ENCODE peak calls at places on chromosome 4, in four cellular contexts. B is sigmoid colon, M is OCI-LY7, G is fibroblast of lung. W is an unnamed sample.

GRCh38 chr4:30912098-30912719 is 192.0 kb downstream of the PCDH7 start:
- DNase-seq in B (no peak), M (no peak), G (peak; percentile 77), W (no peak)

GRCh38 chr4:107183155-107183774 is 147.2 kb upstream of the DKK2 start:
- DNase-seq in B (no peak), M (peak; percentile 50), G (peak; percentile 61), W (no peak)

GRCh38 chr4:4284827-4285618 is 4.9 kb downstream of the LYAR start:
- DNase-seq in B (no peak), M (no peak), G (peak; percentile 21), W (no peak)

GRCh38 chr4:41303372-41304118 is 46.8 kb downstream of the UCHL1 start:
- DNase-seq in B (no peak), M (no peak), G (no peak), W (no peak)

GRCh38 chr4:90030953-90031352 is 96.2 kb upstream of the CCSER1 start:
- DNase-seq in B (no peak), M (no peak), G (no peak), W (no peak)

GRCh38 chr4:1752284-1753041 is 31.1 kb downstream of the TACC3 start:
- DNase-seq in B (no peak), M (no peak), G (no peak), W (no peak)

GRCh38 chr4:41611881-41612871 is 74.2 kb downstream of the LIMCH1 start:
- DNase-seq in B (peak; percentile 79), M (no peak), G (peak; percentile 89), W (peak; percentile 85)

GRCh38 chr4:170271723-170272122 is 182.0 kb upstream of the AADAT start:
- DNase-seq in B (no peak), M (no peak), G (peak; percentile 2), W (no peak)

GRCh38 chr4:39179681-39180080 is 2.6 kb upstream of the WDR19 start:
- DNase-seq in B (no peak), M (no peak), G (no peak), W (no peak)

GRCh38 chr4:140151700-140152014 is 2.3 kb downstream of the MAML3 start:
- DNase-seq in B (peak; percentile 90), M (peak; percentile 82), G (peak; percentile 92), W (peak; percentile 51)

GRCh38 chr4:104020641-104021040 is 300.9 kb upstream of the TACR3 start:
- DNase-seq in B (no peak), M (no peak), G (no peak), W (no peak)

GRCh38 chr4:105709081-105709450 is 482 bp downstream of the GSTCD start:
- DNase-seq in B (no peak), M (peak; percentile 27), G (peak; percentile 21), W (no peak)

GRCh38 chr4:77852892-77853495 is 9.6 kb upstream of the MRPL1 start:
- DNase-seq in B (no peak), M (peak; percentile 48), G (no peak), W (no peak)

GRCh38 chr4:7668826-7669225 is 234.1 kb upstream of the PSAPL1 start:
- DNase-seq in B (no peak), M (no peak), G (no peak), W (no peak)

GRCh38 chr4:84680956-84681355 is 98.0 kb downstream of the CDS1 start:
- DNase-seq in B (no peak), M (no peak), G (no peak), W (no peak)

GRCh38 chr4:52588771-52589591 is 70.1 kb downstream of the USP46 start:
- DNase-seq in B (no peak), M (no peak), G (peak; percentile 97), W (no peak)

GRCh38 chr4:34108456-34108855 is 2135.9 kb downstream of the ARAP2 start:
- DNase-seq in B (no peak), M (no peak), G (peak; percentile 60), W (no peak)

GRCh38 chr4:147093206-147093605 is 147.5 kb upstream of the TTC29 start:
- DNase-seq in B (no peak), M (no peak), G (no peak), W (no peak)

GRCh38 chr4:119478446-119479179 is 150.0 kb downstream of the PDE5A start:
- DNase-seq in B (no peak), M (no peak), G (no peak), W (no peak)

GRCh38 chr4:16665942-16666586 is 232.4 kb downstream of the LDB2 start:
- DNase-seq in B (no peak), M (no peak), G (no peak), W (no peak)

GRCh38 chr4:6087669-6088068 is 69.4 kb upstream of the C4orf50 start:
- DNase-seq in B (peak; percentile 45), M (peak; percentile 2), G (peak; percentile 11), W (peak; percentile 71)

GRCh38 chr4:98958065-98958464 is 29.1 kb upstream of the EIF4E start:
- DNase-seq in B (no peak), M (no peak), G (no peak), W (no peak)

GRCh38 chr4:187814737-187815465 is 180.7 kb upstream of the ZFP42 start:
- DNase-seq in B (no peak), M (no peak), G (peak; percentile 4), W (peak; percentile 24)

GRCh38 chr4:7650606-7651400 is 216.1 kb upstream of the PSAPL1 start:
- DNase-seq in B (peak; percentile 70), M (peak; percentile 47), G (peak; percentile 64), W (no peak)

GRCh38 chr4:159487284-159487747 is 384.4 kb downstream of the RAPGEF2 start:
- DNase-seq in B (no peak), M (peak; percentile 47), G (peak; percentile 73), W (peak; percentile 34)

GRCh38 chr4:114043116-114043515 is 63.7 kb upstream of the ARSJ start:
- DNase-seq in B (no peak), M (no peak), G (peak; percentile 39), W (no peak)

GRCh38 chr4:140681201-140681600 is 75.0 kb downstream of the TBC1D9 start:
- DNase-seq in B (no peak), M (no peak), G (no peak), W (no peak)

GRCh38 chr4:25310066-25310824 is 2.3 kb upstream of the ZCCHC4 start:
- DNase-seq in B (no peak), M (peak; percentile 70), G (no peak), W (no peak)

GRCh38 chr4:38967260-38968095 is 64.7 kb downstream of the TMEM156 start:
- DNase-seq in B (no peak), M (no peak), G (peak; percentile 97), W (no peak)

GRCh38 chr4:89245459-89245858 is 62.1 kb downstream of the GPRIN3 start:
- DNase-seq in B (no peak), M (no peak), G (no peak), W (no peak)

GRCh38 chr4:159060161-159060560 is 42.7 kb upstream of the RAPGEF2 start:
- DNase-seq in B (no peak), M (no peak), G (no peak), W (no peak)

GRCh38 chr4:73470728-73471127 is 10.8 kb upstream of the AFM start:
- DNase-seq in B (no peak), M (no peak), G (no peak), W (no peak)

GRCh38 chr4:65665951-65666523 is 4.3 kb downstream of the EPHA5 start:
- DNase-seq in B (no peak), M (no peak), G (peak; percentile 72), W (no peak)

GRCh38 chr4:98493305-98493704 is 165.1 kb downstream of the TSPAN5 start:
- DNase-seq in B (no peak), M (no peak), G (no peak), W (no peak)

GRCh38 chr4:81631958-81632439 is 160.3 kb upstream of the RASGEF1B start:
- DNase-seq in B (no peak), M (peak; percentile 44), G (peak; percentile 84), W (no peak)

GRCh38 chr4:119025916-119026661 is 109.5 kb upstream of the MYOZ2 start:
- DNase-seq in B (peak; percentile 89), M (no peak), G (peak; percentile 91), W (no peak)

GRCh38 chr4:164888096-164888495 is 11.1 kb downstream of the APELA start:
- DNase-seq in B (no peak), M (no peak), G (no peak), W (no peak)
- H3K27ac ChIP-seq in B (no peak overlapping the region), M (no peak overlapping the region), G (no peak overlapping the region), W (no peak overlapping the region)

GRCh38 chr4:185723619-185724150 is 88.3 kb downstream of the SORBS2 start:
- DNase-seq in B (no peak), M (no peak), G (no peak), W (no peak)
- H3K27ac ChIP-seq in B (peak overlapping the region; percentile 88), M (no peak overlapping the region), G (no peak overlapping the region), W (peak overlapping the region; percentile 38)

DNA sequence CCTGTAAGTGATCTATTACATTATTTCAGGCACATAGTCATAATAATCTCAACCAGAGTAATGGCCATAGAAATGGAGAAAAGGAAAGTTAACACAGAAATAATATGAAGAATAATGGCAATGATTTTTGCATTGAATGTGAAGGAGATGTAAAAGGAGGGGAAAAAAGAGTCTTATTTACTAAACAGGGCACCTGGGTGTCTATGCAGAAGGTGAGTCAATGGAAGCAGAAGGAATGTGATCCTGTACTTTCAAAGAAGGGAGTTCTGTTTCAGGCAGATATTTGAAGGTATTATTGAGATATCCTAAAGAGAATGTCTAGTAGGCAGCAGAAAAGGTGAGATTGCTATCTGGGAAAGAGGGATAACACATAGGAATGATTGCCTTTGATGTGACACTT is 279.9 kb downstream of the INPP4B start:
- DNase-seq in B (no peak), M (no peak), G (no peak), W (no peak)
- H3K27ac ChIP-seq in B (no peak overlapping the region), M (no peak overlapping the region), G (no peak overlapping the region), W (no peak overlapping the region)

DNA sequence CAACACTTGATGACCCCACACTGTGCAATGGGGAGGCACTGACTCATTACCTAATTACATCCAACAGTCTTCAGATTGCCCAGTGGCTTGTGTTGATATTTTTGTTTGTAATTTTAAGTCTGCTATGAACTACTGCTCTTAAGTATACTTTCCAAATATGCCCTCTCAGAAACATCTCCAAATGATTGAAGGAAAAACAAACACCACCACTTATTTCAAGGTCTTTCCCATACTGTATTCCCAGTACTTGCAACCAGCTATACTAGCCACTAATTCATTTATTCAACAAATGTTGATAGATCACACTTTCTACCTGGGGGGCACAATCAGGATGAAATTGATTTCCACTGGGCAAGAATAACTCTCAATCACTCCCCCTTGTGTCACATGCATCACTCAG is 302.2 kb upstream of the CPEB2 start:
- DNase-seq in B (no peak), M (no peak), G (no peak), W (no peak)
- H3K27ac ChIP-seq in B (no peak overlapping the region), M (no peak overlapping the region), G (no peak overlapping the region), W (no peak overlapping the region)

DNA sequence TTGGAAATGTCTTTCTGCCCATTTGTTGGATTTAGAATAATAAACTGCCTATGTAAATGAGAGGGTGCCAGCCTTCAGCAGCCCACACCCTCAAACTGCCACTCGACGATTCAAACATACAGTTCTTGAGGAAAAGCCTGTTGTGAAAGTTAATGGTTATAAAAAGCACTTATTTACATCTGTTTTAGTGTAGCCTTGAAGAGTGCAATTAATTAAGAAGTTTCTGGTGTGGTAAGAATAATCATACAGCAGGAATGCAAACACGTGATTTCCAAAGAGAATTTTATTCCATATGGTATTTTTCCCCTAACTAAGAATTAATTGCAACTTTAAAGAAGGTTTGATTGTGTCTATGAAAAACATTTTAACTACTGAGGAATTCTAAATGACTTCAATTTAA is 176.3 kb upstream of the PITX2 start:
- DNase-seq in B (no peak), M (no peak), G (no peak), W (no peak)
- H3K27ac ChIP-seq in B (no peak overlapping the region), M (no peak overlapping the region), G (no peak overlapping the region), W (no peak overlapping the region)

GRCh38 chr4:68951078-68951805 is at the start of gene UGT2A3:
- DNase-seq in B (no peak), M (no peak), G (no peak), W (no peak)
- H3K27ac ChIP-seq in B (no peak within 1 kb of the TSS), M (no peak within 1 kb of the TSS), G (no peak within 1 kb of the TSS), W (no peak within 1 kb of the TSS)

W was measured in dorsolateral prefrontal cortex.